ENCODE peak calls at places on chromosomes 3 and 15, in nine cellular contexts. B, G, W, O, M, C, Z, P and T are unnamed samples.

GRCh38 chr3:187120324-187120723 is 19.0 kb downstream of the RPL39L start:
- DNase-seq in B (no peak), G (no peak), W (no peak), O (no peak), M (no peak), C (no peak), Z (no peak), P (no peak), T (no peak)

GRCh38 chr3:56711344-56711743 is 28.3 kb upstream of the TASOR start:
- DNase-seq in B (no peak), G (no peak), W (no peak), O (no peak), M (no peak), C (no peak), Z (no peak), P (no peak), T (no peak)

GRCh38 chr3:82085811-82086475 is 324.5 kb upstream of the GBE1 start:
- DNase-seq in B (no peak), G (no peak), W (no peak), O (no peak), M (no peak), C (no peak), Z (no peak), P (no peak), T (no peak)

GRCh38 chr15:67065531-67066005 is at the start of gene SMAD3:
- DNase-seq in B (peak), G (no peak), W (peak), O (peak), M (peak), C (no peak), Z (peak), P (peak), T (peak)

GRCh38 chr15:57553526-57553925 is 38.2 kb upstream of the MYZAP start:
- DNase-seq in B (no peak), G (no peak), W (no peak), O (no peak), M (no peak), C (no peak), Z (no peak), P (no peak), T (no peak)

GRCh38 chr15:44763848-44764247 is 27.5 kb downstream of the TRIM69 start:
- DNase-seq in B (no peak), G (no peak), W (no peak), O (no peak), M (no peak), C (no peak), Z (no peak), P (no peak), T (no peak)

GRCh38 chr15:76333309-76333708 is 3.3 kb upstream of the ISL2 start:
- DNase-seq in B (no peak), G (no peak), W (no peak), O (no peak), M (no peak), C (no peak), Z (no peak), P (no peak), T (no peak)

GRCh38 chr3:38022301-38022700 is 7.1 kb downstream of the PLCD1 start:
- DNase-seq in B (no peak), G (no peak), W (no peak), O (no peak), M (no peak), C (no peak), Z (no peak), P (no peak), T (no peak)

GRCh38 chr3:81485444-81485865 is 276.0 kb downstream of the GBE1 start:
- DNase-seq in B (no peak), G (no peak), W (no peak), O (no peak), M (no peak), C (no peak), Z (no peak), P (no peak), T (no peak)

GRCh38 chr15:81160312-81161214 is 26.5 kb downstream of the CFAP161 start:
- DNase-seq in B (no peak), G (no peak), W (no peak), O (no peak), M (peak), C (no peak), Z (no peak), P (peak), T (no peak)

GRCh38 chr3:188583476-188584161 is 429.7 kb downstream of the LPP start:
- DNase-seq in B (peak), G (no peak), W (no peak), O (peak), M (no peak), C (no peak), Z (no peak), P (no peak), T (no peak)

GRCh38 chr15:42010434-42010833 is 10.4 kb downstream of the PLA2G4E start:
- DNase-seq in B (no peak), G (no peak), W (no peak), O (no peak), M (no peak), C (no peak), Z (no peak), P (no peak), T (no peak)

GRCh38 chr3:14405886-14406238 is 3.5 kb downstream of the SLC6A6 start:
- DNase-seq in B (no peak), G (no peak), W (no peak), O (peak), M (no peak), C (no peak), Z (no peak), P (no peak), T (no peak)

GRCh38 chr3:80677796-80678195 is 910.0 kb upstream of the ROBO1 start:
- DNase-seq in B (no peak), G (no peak), W (no peak), O (no peak), M (no peak), C (no peak), Z (no peak), P (no peak), T (no peak)

GRCh38 chr3:148062590-148062989 is 635.1 kb upstream of the AGTR1 start:
- DNase-seq in B (no peak), G (no peak), W (no peak), O (no peak), M (no peak), C (no peak), Z (no peak), P (no peak), T (no peak)

GRCh38 chr15:83010709-83011270 is 649 bp downstream of the C15orf40 start:
- DNase-seq in B (peak), G (peak), W (peak), O (peak), M (peak), C (peak), Z (peak), P (peak), T (peak)

GRCh38 chr15:44532689-44533088 is 4.3 kb upstream of the EIF3J start:
- DNase-seq in B (no peak), G (no peak), W (no peak), O (peak), M (no peak), C (no peak), Z (no peak), P (no peak), T (no peak)

GRCh38 chr3:193971268-193971751 is 164.6 kb upstream of the HES1 start:
- DNase-seq in B (peak), G (no peak), W (no peak), O (peak), M (no peak), C (no peak), Z (no peak), P (no peak), T (no peak)

GRCh38 chr3:132395126-132395525 is 22.2 kb upstream of the DNAJC13 start:
- DNase-seq in B (no peak), G (no peak), W (peak), O (no peak), M (no peak), C (no peak), Z (no peak), P (no peak), T (no peak)

GRCh38 chr3:111727843-111728565 is 131.1 kb upstream of the PHLDB2 start:
- DNase-seq in B (no peak), G (no peak), W (no peak), O (no peak), M (no peak), C (no peak), Z (no peak), P (no peak), T (no peak)

GRCh38 chr3:45442679-45443214 is 54.4 kb downstream of the LARS2 start:
- DNase-seq in B (no peak), G (no peak), W (no peak), O (no peak), M (no peak), C (no peak), Z (no peak), P (no peak), T (no peak)

GRCh38 chr15:95307115-95307514 is 1023.4 kb upstream of the NR2F2 start:
- DNase-seq in B (no peak), G (no peak), W (no peak), O (no peak), M (no peak), C (no peak), Z (no peak), P (no peak), T (no peak)

GRCh38 chr15:90762109-90762508 is 45.0 kb downstream of the BLM start:
- DNase-seq in B (no peak), G (no peak), W (no peak), O (no peak), M (peak), C (no peak), Z (no peak), P (peak), T (no peak)

GRCh38 chr3:133573629-133574194 is at the start of gene CDV3:
- DNase-seq in B (no peak), G (no peak), W (no peak), O (no peak), M (peak), C (no peak), Z (no peak), P (no peak), T (no peak)

GRCh38 chr3:12288466-12289129 is at the start of gene PPARG:
- DNase-seq in B (no peak), G (no peak), W (peak), O (peak), M (peak), C (no peak), Z (no peak), P (peak), T (peak)

GRCh38 chr3:5464684-5465083 is 277.2 kb downstream of the EDEM1 start:
- DNase-seq in B (no peak), G (no peak), W (no peak), O (no peak), M (no peak), C (no peak), Z (no peak), P (no peak), T (no peak)

GRCh38 chr3:119880966-119881365 is 99.1 kb downstream of the NR1I2 start:
- DNase-seq in B (no peak), G (no peak), W (no peak), O (no peak), M (no peak), C (no peak), Z (no peak), P (no peak), T (no peak)